ENCODE peak calls at places on chromosomes 11 and 22, in ten cellular contexts. X, M, H, D, V, B, W, U, O and N are unnamed samples.
A peak's percentile ranks its signal among the peaks of the same experiment; 100 is the strongest.

GRCh38 chr11:128328955-128329551 is 258.3 kb downstream of the ETS1 start:
- DNase-seq in O (no peak), U (peak; percentile 89), H (no peak), W (no peak), M (no peak), X (no peak), V (peak; percentile 70), D (no peak), B (no peak), N (no peak)

GRCh38 chr11:109085708-109086373 is 336.1 kb upstream of the C11orf87 start:
- DNase-seq in U (peak; percentile 2), W (no peak), D (no peak), O (no peak), H (no peak), M (no peak), X (no peak), V (no peak), B (no peak), N (peak; percentile 41)

GRCh38 chr11:78379039-78379670 is 38.5 kb downstream of the GAB2 start:
- DNase-seq in O (no peak), M (no peak), X (no peak), W (no peak), D (no peak), B (no peak), H (no peak), U (no peak), V (peak; percentile 63), N (peak; percentile 19)

GRCh38 chr11:93444671-93445073 is 98.5 kb downstream of the SMCO4 start:
- DNase-seq in V (peak; percentile 94), M (no peak), O (no peak), W (peak; percentile 70), D (peak; percentile 37), H (peak; percentile 88), B (no peak), X (no peak), U (no peak), N (peak; percentile 2)

GRCh38 chr22:25898707-25899365 is 156.8 kb downstream of the MYO18B start:
- DNase-seq in W (no peak), D (peak; percentile 14), U (no peak), M (no peak), O (no peak), X (no peak), V (peak; percentile 66), B (no peak), H (peak; percentile 79), N (no peak)

GRCh38 chr22:17844150-17844549 is 69.9 kb upstream of the BID start:
- DNase-seq in W (no peak), D (no peak), M (no peak), U (no peak), O (no peak), V (no peak), B (no peak), X (no peak), H (no peak), N (no peak)

GRCh38 chr11:12629601-12630313 is 44.5 kb upstream of the TEAD1 start:
- DNase-seq in M (no peak), X (no peak), B (no peak), D (no peak), W (no peak), H (no peak), O (no peak), U (no peak), V (no peak), N (peak; percentile 78)

GRCh38 chr11:84384637-84385227 is 1098.6 kb upstream of the CCDC90B start:
- DNase-seq in B (no peak), H (peak; percentile 76), O (peak; percentile 25), M (peak; percentile 41), V (peak; percentile 64), W (no peak), U (no peak), X (no peak), D (peak; percentile 38), N (peak; percentile 34)

GRCh38 chr22:19679476-19680099 is 34.7 kb upstream of the SEPTIN5 start:
- DNase-seq in V (peak; percentile 53), M (no peak), B (peak; percentile 26), W (no peak), X (no peak), H (peak; percentile 78), D (peak; percentile 26), O (no peak), U (no peak), N (no peak)

GRCh38 chr22:45891996-45892621 is 84.9 kb downstream of the WNT7B start:
- DNase-seq in O (no peak), B (no peak), V (no peak), X (no peak), U (no peak), M (no peak), H (no peak), W (no peak), D (no peak), N (no peak)

GRCh38 chr11:34844466-34845112 is 71.6 kb downstream of the APIP start:
- DNase-seq in U (no peak), O (no peak), H (no peak), M (no peak), X (no peak), W (no peak), B (no peak), D (no peak), V (no peak), N (no peak)

GRCh38 chr22:27730649-27731433 is 70.7 kb downstream of the MN1 start:
- DNase-seq in O (no peak), H (peak; percentile 76), D (no peak), U (no peak), V (peak; percentile 83), X (no peak), W (no peak), B (no peak), M (no peak), N (no peak)

GRCh38 chr11:2930705-2931415 is 1.6 kb upstream of the PHLDA2 start:
- DNase-seq in V (peak; percentile 92), B (no peak), O (no peak), H (peak; percentile 94), M (peak; percentile 83), D (no peak), W (peak; percentile 50), X (no peak), U (no peak), N (peak; percentile 23)

GRCh38 chr11:47143322-47143721 is 33.4 kb downstream of the ARFGAP2 start:
- DNase-seq in H (no peak), D (no peak), W (peak; percentile 67), B (no peak), O (peak; percentile 46), V (peak; percentile 85), M (peak; percentile 77), X (no peak), U (no peak), N (peak; percentile 97)

GRCh38 chr11:125621995-125622394 is 3.0 kb upstream of the CHEK1 start:
- DNase-seq in O (no peak), U (peak; percentile 10), X (no peak), D (no peak), W (no peak), V (no peak), H (no peak), B (no peak), M (no peak), N (peak; percentile 77)

GRCh38 chr11:78094250-78094649 is 14.6 kb upstream of the NDUFC2 start:
- DNase-seq in B (no peak), U (no peak), V (no peak), W (no peak), X (no peak), O (no peak), D (no peak), M (no peak), H (no peak), N (no peak)

GRCh38 chr11:21704539-21704938 is 488.3 kb upstream of the ANO5 start:
- DNase-seq in H (no peak), M (no peak), D (no peak), U (no peak), B (no peak), X (no peak), O (no peak), V (peak; percentile 72), W (no peak), N (no peak)

GRCh38 chr11:65817312-65817814 is 16.4 kb upstream of the SNX32 start:
- DNase-seq in U (no peak), D (no peak), W (no peak), B (no peak), X (no peak), M (no peak), O (no peak), H (no peak), V (no peak), N (no peak)

GRCh38 chr11:120091121-120091520 is 46.8 kb downstream of the TRIM29 start:
- DNase-seq in H (no peak), M (no peak), B (no peak), U (no peak), V (no peak), O (no peak), X (no peak), W (no peak), D (no peak), N (no peak)

GRCh38 chr11:112504056-112504455 is 243.4 kb upstream of the PLET1 start:
- DNase-seq in H (no peak), W (no peak), X (no peak), B (no peak), V (no peak), M (no peak), D (no peak), U (no peak), O (no peak), N (peak; percentile 28)

GRCh38 chr22:50141462-50141861 is 29.1 kb upstream of the PANX2 start:
- DNase-seq in X (no peak), M (no peak), O (no peak), D (no peak), W (peak; percentile 71), H (no peak), V (no peak), U (no peak), B (no peak), N (no peak)